ENCODE peak calls at places on chromosomes 7 and 10, in eight cellular contexts. D is HL-60, U is HCT116, G is Panc1, E is prostate gland, V is transverse colon, F is GM23338, L is HepG2. H is an unnamed sample.

GRCh38 chr7:95636140-95636539 is 39.8 kb upstream of the PDK4 start:
- DNase-seq in V (no peak), D (no peak), E (no peak), L (no peak), G (no peak), U (peak), F (peak), H (no peak)

GRCh38 chr10:130787821-130788220 is 523.7 kb downstream of the TCERG1L start:
- DNase-seq in L (no peak), D (no peak), U (no peak), G (no peak), V (no peak), F (no peak), E (no peak), H (no peak)

GRCh38 chr10:112981553-112981952 is 31.5 kb downstream of the TCF7L2 start:
- DNase-seq in D (peak), G (no peak), L (no peak), V (no peak), F (no peak), E (no peak), U (no peak), H (no peak)

GRCh38 chr7:6419310-6419773 is 28.4 kb downstream of the DAGLB start:
- DNase-seq in E (peak), U (no peak), F (no peak), L (no peak), V (no peak), G (no peak), D (no peak), H (peak)

GRCh38 chr7:134108803-134109202 is 18.3 kb upstream of the LRGUK start:
- DNase-seq in F (no peak), L (no peak), D (no peak), G (no peak), U (no peak), E (no peak), V (no peak), H (no peak)

GRCh38 chr10:76311752-76312699 is 880.6 kb downstream of the LRMDA start:
- DNase-seq in V (no peak), G (no peak), L (peak), D (peak), F (peak), E (no peak), U (peak), H (no peak)

GRCh38 chr7:106959753-106960152 is 84.8 kb upstream of the PRKAR2B start:
- DNase-seq in U (no peak), L (no peak), V (no peak), E (no peak), D (no peak), G (no peak), F (peak), H (no peak)

GRCh38 chr10:109968954-109969644 is 38.7 kb upstream of the ADD3 start:
- DNase-seq in U (no peak), G (no peak), D (no peak), L (no peak), E (no peak), F (no peak), V (peak), H (no peak)

GRCh38 chr10:18710201-18710653 is 51.0 kb downstream of the ARL5B start:
- DNase-seq in E (no peak), G (no peak), D (no peak), V (no peak), F (peak), U (no peak), L (no peak), H (no peak)

GRCh38 chr7:94449151-94449725 is 54.5 kb downstream of the COL1A2 start:
- DNase-seq in U (peak), L (peak), E (no peak), G (no peak), F (peak), V (no peak), D (no peak), H (no peak)

GRCh38 chr7:32318300-32319018 is 171.7 kb downstream of the LSM5 start:
- DNase-seq in E (no peak), G (no peak), V (no peak), U (no peak), F (peak), D (no peak), L (no peak), H (no peak)

GRCh38 chr10:73218466-73219191 is 28.4 kb downstream of the DNAJC9 start:
- DNase-seq in V (no peak), F (peak), G (no peak), E (no peak), D (peak), U (peak), L (peak), H (no peak)

GRCh38 chr10:11776080-11776479 is 33.9 kb downstream of the ECHDC3 start:
- DNase-seq in G (no peak), E (no peak), U (no peak), L (no peak), F (no peak), D (no peak), V (no peak), H (no peak)

GRCh38 chr7:99394188-99394502 is 14.3 kb downstream of the PDAP1 start:
- DNase-seq in E (no peak), U (no peak), G (no peak), F (no peak), D (no peak), L (no peak), V (no peak), H (no peak)

GRCh38 chr7:25075459-25075858 is 49.6 kb downstream of the CYCS start:
- DNase-seq in E (no peak), V (no peak), G (no peak), U (no peak), F (no peak), L (no peak), D (no peak), H (no peak)

GRCh38 chr7:151081170-151082101 is 827 bp upstream of the FASTK start:
- DNase-seq in E (no peak), U (no peak), V (peak), L (no peak), D (no peak), F (no peak), G (no peak), H (no peak)

GRCh38 chr7:38630720-38631673 is at the start of gene AMPH:
- DNase-seq in G (no peak), V (peak), D (no peak), F (peak), L (no peak), E (no peak), U (no peak), H (no peak)

GRCh38 chr7:30988346-30989005 is 24.7 kb downstream of the GHRHR start:
- DNase-seq in L (no peak), E (no peak), F (peak), D (peak), U (no peak), V (peak), G (no peak), H (no peak)

GRCh38 chr10:119024882-119025281 is 4.6 kb upstream of the NANOS1 start:
- DNase-seq in U (no peak), V (no peak), F (no peak), E (no peak), G (no peak), L (no peak), D (no peak), H (no peak)

GRCh38 chr7:147579148-147579547 is 1011.4 kb upstream of the C7orf33 start:
- DNase-seq in L (no peak), F (no peak), U (no peak), V (no peak), D (no peak), E (no peak), G (no peak), H (no peak)

GRCh38 chr10:98431016-98431415 is 15.7 kb downstream of the HPS1 start:
- DNase-seq in G (no peak), D (no peak), V (no peak), E (no peak), U (no peak), L (no peak), F (no peak), H (no peak)

GRCh38 chr7:154450434-154450833 is 398.2 kb downstream of the DPP6 start:
- DNase-seq in G (no peak), E (no peak), U (no peak), D (no peak), L (no peak), F (no peak), V (no peak), H (no peak)

DNA sequence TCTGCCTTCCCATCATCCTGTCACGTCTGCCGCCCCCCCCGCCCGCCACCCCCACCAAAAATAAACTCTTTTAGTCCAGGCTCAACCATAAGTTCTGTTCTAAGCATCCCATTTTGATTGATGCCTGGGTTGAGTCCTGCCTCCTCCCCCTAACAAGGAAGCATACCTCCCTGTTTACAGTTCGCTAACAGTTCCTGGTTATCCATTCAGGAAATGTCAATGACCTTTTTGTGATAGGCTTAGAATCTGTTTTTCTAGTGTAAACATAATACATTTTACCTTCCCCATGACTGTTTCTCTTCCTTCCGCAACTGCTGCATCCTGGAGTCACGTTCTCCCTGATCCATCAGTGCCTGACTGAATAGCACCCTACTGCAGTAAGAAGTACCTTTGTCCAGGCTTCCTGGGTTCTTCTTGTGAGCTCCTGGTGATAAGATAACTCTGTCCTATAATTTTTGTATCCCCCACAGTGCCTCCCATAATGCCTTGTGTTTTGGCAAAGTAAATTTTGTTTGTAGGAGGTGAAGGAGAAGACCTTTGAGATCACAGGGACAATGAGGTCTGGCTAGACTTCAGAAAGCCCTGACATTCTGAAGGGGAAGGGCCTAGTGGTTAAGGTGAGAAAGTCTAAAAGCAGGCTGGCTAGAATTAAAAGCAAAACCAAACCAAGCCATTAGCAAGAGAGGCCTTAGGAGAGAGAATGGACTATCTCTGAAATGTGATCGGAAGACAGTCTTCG is 7.3 kb downstream of the AGFG2 start:
- DNase-seq in V (peak), F (no peak), U (no peak), G (no peak), D (no peak), E (no peak), L (peak), H (no peak)
- H3K27ac ChIP-seq in V (peak), F (peak), U (peak), G (peak), D (no peak), E (peak), L (peak), H (peak)

DNA sequence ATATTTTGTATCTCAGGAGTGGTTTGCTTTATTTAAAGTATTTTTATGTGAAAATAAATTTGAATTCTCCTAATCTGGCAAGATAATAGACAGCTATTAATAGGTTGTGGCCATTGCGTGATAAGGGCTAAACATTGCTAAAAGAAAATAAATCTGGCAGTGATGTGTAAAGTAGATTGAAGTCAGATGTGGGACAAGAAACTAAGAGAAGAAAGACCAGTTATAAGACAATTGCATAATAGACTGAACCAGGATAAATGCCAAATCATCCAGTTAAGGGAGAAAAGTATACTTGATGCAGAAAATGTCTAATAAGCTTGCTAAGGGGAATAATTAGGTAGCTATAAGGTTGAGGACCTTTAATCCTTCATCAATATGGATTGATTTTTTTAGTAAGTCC is 197.5 kb upstream of the CSTF2T start:
- DNase-seq in V (no peak), E (no peak), G (no peak), U (no peak), F (no peak), L (no peak), D (no peak), H (no peak)
- TF ChIP-seq POLR2AphosphoS5 in V (no peak), E (no peak), G (no peak), U (no peak), F (no peak), L (no peak), D (no peak), H (peak)

GRCh38 chr10:32121648-32122047 is 65.4 kb upstream of the KIF5B start:
- DNase-seq in F (no peak), G (no peak), L (no peak), V (no peak), D (no peak), U (no peak), E (no peak), H (no peak)
- TF ChIP-seq CTCF in F (no peak), G (no peak), L (no peak), V (no peak), D (no peak), U (no peak), E (no peak), H (no peak)

DNA sequence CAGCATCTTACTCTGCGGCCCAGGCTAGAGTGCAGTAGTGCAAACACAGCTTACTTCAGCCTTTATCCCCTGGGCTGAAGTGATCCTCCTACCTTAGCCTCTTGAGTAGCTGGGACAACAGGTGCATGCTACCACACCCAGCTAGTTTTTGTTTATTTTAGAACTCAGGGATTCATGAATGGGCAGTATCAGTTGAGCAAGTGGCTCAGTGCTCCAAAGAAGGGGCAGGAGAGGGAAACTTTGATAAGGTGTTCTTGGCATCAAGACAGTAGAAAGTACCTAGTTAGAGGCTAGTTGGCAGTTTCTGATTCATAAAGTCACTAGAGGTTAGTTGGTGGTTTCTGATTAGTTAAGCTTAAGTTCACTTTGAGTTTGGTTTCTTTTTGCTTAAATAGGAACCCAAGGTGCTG is 18.4 kb downstream of the TRIM24 start:
- DNase-seq in E (no peak), U (no peak), L (no peak), D (no peak), V (no peak), G (no peak), F (no peak), H (no peak)
- H3K27ac ChIP-seq in E (peak), U (no peak), L (peak), D (no peak), V (no peak), G (no peak), F (peak), H (no peak)

GRCh38 chr10:124799196-124799595 is 2.4 kb upstream of the ABRAXAS2 start:
- DNase-seq in L (no peak), V (no peak), D (no peak), G (no peak), F (no peak), E (no peak), U (no peak), H (no peak)
- TF ChIP-seq POLR2AphosphoS5 in L (no peak), V (no peak), D (no peak), G (no peak), F (no peak), E (no peak), U (no peak), H (no peak)